ENCODE peak calls at places on chromosomes 13 and 19, in nine cellular contexts. One of them, this sample, is unnamed.
A peak's percentile ranks its signal among the peaks of the same experiment; 100 is the strongest.

GRCh38 chr19:32570081-32570785 is 10.8 kb upstream of the PDCD5 start:
- DNase-seq in stimulated activated CD4-positive, alpha-beta T cell treated with anti-CD3 and anti-CD28 coated beads, Interleukin-4, amount 100 ng/mL, for 24 hours: peak; percentile 46
- DNase-seq in substantia nigra: no peak
- DNase-seq in body of pancreas: peak; percentile 44
- DNase-seq in NCI-H748 treated with DMSO at 0.1 percent for 48 hours: peak; percentile 58
- DNase-seq in omental fat pad: no peak
- DNase-seq in colonic mucosa: peak; percentile 47
- DNase-seq in stomach: peak; percentile 48
- DNase-seq in GM03348: peak; percentile 72
- DNase-seq in this sample: peak; percentile 76

GRCh38 chr19:7492142-7493055 is 3.6 kb upstream of the PEX11G start:
- DNase-seq in NCI-H748 treated with DMSO at 0.1 percent for 48 hours: no peak
- DNase-seq in stimulated activated CD4-positive, alpha-beta T cell treated with anti-CD3 and anti-CD28 coated beads, Interleukin-4, amount 100 ng/mL, for 24 hours: peak; percentile 44
- DNase-seq in GM03348: no peak
- DNase-seq in body of pancreas: no peak
- DNase-seq in stomach: no peak
- DNase-seq in colonic mucosa: no peak
- DNase-seq in omental fat pad: no peak
- DNase-seq in substantia nigra: no peak
- DNase-seq in this sample: no peak

GRCh38 chr13:24203726-24204295 is 43.3 kb downstream of the SPATA13 start:
- DNase-seq in NCI-H748 treated with DMSO at 0.1 percent for 48 hours: no peak
- DNase-seq in colonic mucosa: no peak
- DNase-seq in stomach: no peak
- DNase-seq in substantia nigra: no peak
- DNase-seq in body of pancreas: no peak
- DNase-seq in omental fat pad: no peak
- DNase-seq in stimulated activated CD4-positive, alpha-beta T cell treated with anti-CD3 and anti-CD28 coated beads, Interleukin-4, amount 100 ng/mL, for 24 hours: no peak
- DNase-seq in GM03348: no peak
- DNase-seq in this sample: no peak

GRCh38 chr19:2462635-2463421 is 6.1 kb upstream of the LMNB2 start:
- DNase-seq in stimulated activated CD4-positive, alpha-beta T cell treated with anti-CD3 and anti-CD28 coated beads, Interleukin-4, amount 100 ng/mL, for 24 hours: no peak
- DNase-seq in body of pancreas: peak; percentile 86
- DNase-seq in omental fat pad: peak; percentile 54
- DNase-seq in substantia nigra: no peak
- DNase-seq in NCI-H748 treated with DMSO at 0.1 percent for 48 hours: no peak
- DNase-seq in GM03348: peak; percentile 91
- DNase-seq in stomach: peak; percentile 83
- DNase-seq in colonic mucosa: peak; percentile 88
- DNase-seq in this sample: peak; percentile 95

GRCh38 chr13:50697746-50698526 is 145.6 kb downstream of the DLEU7 start:
- DNase-seq in colonic mucosa: no peak
- DNase-seq in omental fat pad: no peak
- DNase-seq in substantia nigra: no peak
- DNase-seq in GM03348: no peak
- DNase-seq in stimulated activated CD4-positive, alpha-beta T cell treated with anti-CD3 and anti-CD28 coated beads, Interleukin-4, amount 100 ng/mL, for 24 hours: no peak
- DNase-seq in body of pancreas: no peak
- DNase-seq in NCI-H748 treated with DMSO at 0.1 percent for 48 hours: peak; percentile 43
- DNase-seq in stomach: no peak
- DNase-seq in this sample: peak; percentile 33

GRCh38 chr19:35559781-35560180 is 3.7 kb downstream of the ATP4A start:
- DNase-seq in body of pancreas: no peak
- DNase-seq in GM03348: no peak
- DNase-seq in substantia nigra: no peak
- DNase-seq in stomach: no peak
- DNase-seq in colonic mucosa: no peak
- DNase-seq in stimulated activated CD4-positive, alpha-beta T cell treated with anti-CD3 and anti-CD28 coated beads, Interleukin-4, amount 100 ng/mL, for 24 hours: no peak
- DNase-seq in NCI-H748 treated with DMSO at 0.1 percent for 48 hours: no peak
- DNase-seq in omental fat pad: no peak
- DNase-seq in this sample: no peak

GRCh38 chr13:39461685-39462266 is 141.2 kb downstream of the LHFPL6 start:
- DNase-seq in body of pancreas: no peak
- DNase-seq in substantia nigra: no peak
- DNase-seq in stomach: no peak
- DNase-seq in stimulated activated CD4-positive, alpha-beta T cell treated with anti-CD3 and anti-CD28 coated beads, Interleukin-4, amount 100 ng/mL, for 24 hours: no peak
- DNase-seq in GM03348: no peak
- DNase-seq in colonic mucosa: no peak
- DNase-seq in NCI-H748 treated with DMSO at 0.1 percent for 48 hours: no peak
- DNase-seq in omental fat pad: no peak
- DNase-seq in this sample: no peak

GRCh38 chr19:49151339-49152217 is 3.6 kb downstream of the HRC start:
- DNase-seq in stomach: peak; percentile 99
- DNase-seq in body of pancreas: peak; percentile 94
- DNase-seq in GM03348: peak; percentile 67
- DNase-seq in colonic mucosa: peak; percentile 98
- DNase-seq in omental fat pad: no peak
- DNase-seq in stimulated activated CD4-positive, alpha-beta T cell treated with anti-CD3 and anti-CD28 coated beads, Interleukin-4, amount 100 ng/mL, for 24 hours: no peak
- DNase-seq in substantia nigra: no peak
- DNase-seq in NCI-H748 treated with DMSO at 0.1 percent for 48 hours: peak; percentile 95
- DNase-seq in this sample: peak; percentile 89

GRCh38 chr13:99905814-99906213 is 65.8 kb downstream of the ZIC5 start:
- DNase-seq in substantia nigra: no peak
- DNase-seq in colonic mucosa: no peak
- DNase-seq in stimulated activated CD4-positive, alpha-beta T cell treated with anti-CD3 and anti-CD28 coated beads, Interleukin-4, amount 100 ng/mL, for 24 hours: no peak
- DNase-seq in body of pancreas: no peak
- DNase-seq in GM03348: no peak
- DNase-seq in NCI-H748 treated with DMSO at 0.1 percent for 48 hours: no peak
- DNase-seq in stomach: no peak
- DNase-seq in omental fat pad: no peak
- DNase-seq in this sample: no peak

GRCh38 chr19:14686411-14686810 is 3.4 kb upstream of the ZNF333 start:
- DNase-seq in stimulated activated CD4-positive, alpha-beta T cell treated with anti-CD3 and anti-CD28 coated beads, Interleukin-4, amount 100 ng/mL, for 24 hours: peak; percentile 33
- DNase-seq in substantia nigra: no peak
- DNase-seq in omental fat pad: no peak
- DNase-seq in NCI-H748 treated with DMSO at 0.1 percent for 48 hours: no peak
- DNase-seq in stomach: no peak
- DNase-seq in GM03348: no peak
- DNase-seq in colonic mucosa: no peak
- DNase-seq in body of pancreas: no peak
- DNase-seq in this sample: no peak

GRCh38 chr19:2044709-2045500 is 6.1 kb downstream of the MKNK2 start:
- DNase-seq in colonic mucosa: no peak
- DNase-seq in body of pancreas: peak; percentile 39
- DNase-seq in NCI-H748 treated with DMSO at 0.1 percent for 48 hours: no peak
- DNase-seq in stomach: no peak
- DNase-seq in substantia nigra: no peak
- DNase-seq in stimulated activated CD4-positive, alpha-beta T cell treated with anti-CD3 and anti-CD28 coated beads, Interleukin-4, amount 100 ng/mL, for 24 hours: no peak
- DNase-seq in GM03348: no peak
- DNase-seq in omental fat pad: no peak
- DNase-seq in this sample: peak; percentile 5

GRCh38 chr13:76223565-76223964 is 587.4 kb downstream of the LMO7 start:
- DNase-seq in NCI-H748 treated with DMSO at 0.1 percent for 48 hours: no peak
- DNase-seq in omental fat pad: no peak
- DNase-seq in colonic mucosa: no peak
- DNase-seq in GM03348: no peak
- DNase-seq in body of pancreas: no peak
- DNase-seq in stomach: no peak
- DNase-seq in stimulated activated CD4-positive, alpha-beta T cell treated with anti-CD3 and anti-CD28 coated beads, Interleukin-4, amount 100 ng/mL, for 24 hours: no peak
- DNase-seq in substantia nigra: no peak
- DNase-seq in this sample: no peak

GRCh38 chr13:47397739-47398138 is 500.9 kb upstream of the HTR2A start:
- DNase-seq in omental fat pad: no peak
- DNase-seq in colonic mucosa: no peak
- DNase-seq in substantia nigra: no peak
- DNase-seq in NCI-H748 treated with DMSO at 0.1 percent for 48 hours: no peak
- DNase-seq in stomach: no peak
- DNase-seq in body of pancreas: no peak
- DNase-seq in stimulated activated CD4-positive, alpha-beta T cell treated with anti-CD3 and anti-CD28 coated beads, Interleukin-4, amount 100 ng/mL, for 24 hours: no peak
- DNase-seq in GM03348: no peak
- DNase-seq in this sample: peak; percentile 39

GRCh38 chr13:72258340-72258981 is 391.5 kb upstream of the DACH1 start:
- DNase-seq in body of pancreas: no peak
- DNase-seq in omental fat pad: no peak
- DNase-seq in stomach: no peak
- DNase-seq in substantia nigra: no peak
- DNase-seq in stimulated activated CD4-positive, alpha-beta T cell treated with anti-CD3 and anti-CD28 coated beads, Interleukin-4, amount 100 ng/mL, for 24 hours: no peak
- DNase-seq in colonic mucosa: no peak
- DNase-seq in GM03348: no peak
- DNase-seq in NCI-H748 treated with DMSO at 0.1 percent for 48 hours: no peak
- DNase-seq in this sample: no peak

GRCh38 chr13:113458218-113459065 is 5.2 kb upstream of the ADPRHL1 start:
- DNase-seq in substantia nigra: no peak
- DNase-seq in omental fat pad: no peak
- DNase-seq in body of pancreas: no peak
- DNase-seq in GM03348: no peak
- DNase-seq in NCI-H748 treated with DMSO at 0.1 percent for 48 hours: no peak
- DNase-seq in stimulated activated CD4-positive, alpha-beta T cell treated with anti-CD3 and anti-CD28 coated beads, Interleukin-4, amount 100 ng/mL, for 24 hours: no peak
- DNase-seq in stomach: no peak
- DNase-seq in colonic mucosa: no peak
- DNase-seq in this sample: no peak

GRCh38 chr19:57165846-57166245 is 1.4 kb downstream of the DUXA start:
- DNase-seq in substantia nigra: no peak
- DNase-seq in colonic mucosa: no peak
- DNase-seq in body of pancreas: no peak
- DNase-seq in NCI-H748 treated with DMSO at 0.1 percent for 48 hours: no peak
- DNase-seq in stomach: no peak
- DNase-seq in GM03348: no peak
- DNase-seq in stimulated activated CD4-positive, alpha-beta T cell treated with anti-CD3 and anti-CD28 coated beads, Interleukin-4, amount 100 ng/mL, for 24 hours: no peak
- DNase-seq in omental fat pad: no peak
- DNase-seq in this sample: no peak

GRCh38 chr19:54391589-54392061 is 23.6 kb upstream of the TTYH1 start:
- DNase-seq in body of pancreas: no peak
- DNase-seq in stimulated activated CD4-positive, alpha-beta T cell treated with anti-CD3 and anti-CD28 coated beads, Interleukin-4, amount 100 ng/mL, for 24 hours: no peak
- DNase-seq in omental fat pad: no peak
- DNase-seq in GM03348: no peak
- DNase-seq in NCI-H748 treated with DMSO at 0.1 percent for 48 hours: no peak
- DNase-seq in colonic mucosa: no peak
- DNase-seq in stomach: no peak
- DNase-seq in substantia nigra: no peak
- DNase-seq in this sample: no peak

GRCh38 chr13:49669735-49670309 is 21.5 kb downstream of the EBPL start:
- DNase-seq in NCI-H748 treated with DMSO at 0.1 percent for 48 hours: peak; percentile 52
- DNase-seq in stimulated activated CD4-positive, alpha-beta T cell treated with anti-CD3 and anti-CD28 coated beads, Interleukin-4, amount 100 ng/mL, for 24 hours: peak; percentile 28
- DNase-seq in GM03348: peak; percentile 87
- DNase-seq in substantia nigra: no peak
- DNase-seq in omental fat pad: no peak
- DNase-seq in stomach: peak; percentile 64
- DNase-seq in colonic mucosa: peak; percentile 40
- DNase-seq in body of pancreas: peak; percentile 67
- DNase-seq in this sample: peak; percentile 83

GRCh38 chr19:3821857-3822364 is 35.7 kb upstream of the MATK start:
- DNase-seq in GM03348: peak; percentile 90
- DNase-seq in stomach: peak; percentile 82
- DNase-seq in NCI-H748 treated with DMSO at 0.1 percent for 48 hours: no peak
- DNase-seq in colonic mucosa: peak; percentile 72
- DNase-seq in substantia nigra: no peak
- DNase-seq in body of pancreas: peak; percentile 51
- DNase-seq in omental fat pad: peak; percentile 68
- DNase-seq in stimulated activated CD4-positive, alpha-beta T cell treated with anti-CD3 and anti-CD28 coated beads, Interleukin-4, amount 100 ng/mL, for 24 hours: peak; percentile 88
- DNase-seq in this sample: peak; percentile 51

GRCh38 chr13:44770951-44771350 is 194.8 kb upstream of the TSC22D1 start:
- DNase-seq in substantia nigra: no peak
- DNase-seq in body of pancreas: no peak
- DNase-seq in stomach: no peak
- DNase-seq in omental fat pad: no peak
- DNase-seq in stimulated activated CD4-positive, alpha-beta T cell treated with anti-CD3 and anti-CD28 coated beads, Interleukin-4, amount 100 ng/mL, for 24 hours: no peak
- DNase-seq in GM03348: no peak
- DNase-seq in colonic mucosa: no peak
- DNase-seq in NCI-H748 treated with DMSO at 0.1 percent for 48 hours: no peak
- DNase-seq in this sample: no peak

GRCh38 chr19:22945560-22945959 is 57.4 kb downstream of the ZNF728 start:
- DNase-seq in colonic mucosa: no peak
- DNase-seq in NCI-H748 treated with DMSO at 0.1 percent for 48 hours: no peak
- DNase-seq in GM03348: no peak
- DNase-seq in stimulated activated CD4-positive, alpha-beta T cell treated with anti-CD3 and anti-CD28 coated beads, Interleukin-4, amount 100 ng/mL, for 24 hours: no peak
- DNase-seq in substantia nigra: no peak
- DNase-seq in omental fat pad: no peak
- DNase-seq in body of pancreas: no peak
- DNase-seq in stomach: no peak
- DNase-seq in this sample: no peak

GRCh38 chr19:12665281-12665573 is 1.3 kb downstream of the MAN2B1 start:
- DNase-seq in omental fat pad: no peak
- DNase-seq in GM03348: no peak
- DNase-seq in stomach: peak; percentile 47
- DNase-seq in stimulated activated CD4-positive, alpha-beta T cell treated with anti-CD3 and anti-CD28 coated beads, Interleukin-4, amount 100 ng/mL, for 24 hours: peak; percentile 63
- DNase-seq in substantia nigra: no peak
- DNase-seq in colonic mucosa: peak; percentile 49
- DNase-seq in body of pancreas: no peak
- DNase-seq in NCI-H748 treated with DMSO at 0.1 percent for 48 hours: no peak
- DNase-seq in this sample: no peak

GRCh38 chr19:2553510-2553909 is 77.6 kb downstream of the GADD45B start:
- DNase-seq in omental fat pad: no peak
- DNase-seq in NCI-H748 treated with DMSO at 0.1 percent for 48 hours: no peak
- DNase-seq in stimulated activated CD4-positive, alpha-beta T cell treated with anti-CD3 and anti-CD28 coated beads, Interleukin-4, amount 100 ng/mL, for 24 hours: no peak
- DNase-seq in GM03348: no peak
- DNase-seq in body of pancreas: no peak
- DNase-seq in stomach: no peak
- DNase-seq in colonic mucosa: no peak
- DNase-seq in substantia nigra: no peak
- DNase-seq in this sample: no peak

GRCh38 chr13:114099191-114099590 is 33.2 kb downstream of the RASA3 start:
- DNase-seq in body of pancreas: peak; percentile 74
- DNase-seq in colonic mucosa: peak; percentile 47
- DNase-seq in substantia nigra: no peak
- DNase-seq in omental fat pad: peak; percentile 26
- DNase-seq in NCI-H748 treated with DMSO at 0.1 percent for 48 hours: no peak
- DNase-seq in GM03348: peak; percentile 97
- DNase-seq in stomach: no peak
- DNase-seq in stimulated activated CD4-positive, alpha-beta T cell treated with anti-CD3 and anti-CD28 coated beads, Interleukin-4, amount 100 ng/mL, for 24 hours: no peak
- DNase-seq in this sample: peak; percentile 73

GRCh38 chr19:48770223-48770622 is 14.9 kb downstream of the FGF21 start:
- DNase-seq in GM03348: no peak
- DNase-seq in colonic mucosa: no peak
- DNase-seq in stomach: no peak
- DNase-seq in NCI-H748 treated with DMSO at 0.1 percent for 48 hours: no peak
- DNase-seq in body of pancreas: no peak
- DNase-seq in stimulated activated CD4-positive, alpha-beta T cell treated with anti-CD3 and anti-CD28 coated beads, Interleukin-4, amount 100 ng/mL, for 24 hours: no peak
- DNase-seq in omental fat pad: no peak
- DNase-seq in substantia nigra: no peak
- DNase-seq in this sample: no peak

GRCh38 chr19:44722131-44723121 is 23.5 kb downstream of the CEACAM16 start:
- DNase-seq in stimulated activated CD4-positive, alpha-beta T cell treated with anti-CD3 and anti-CD28 coated beads, Interleukin-4, amount 100 ng/mL, for 24 hours: no peak
- DNase-seq in omental fat pad: no peak
- DNase-seq in GM03348: no peak
- DNase-seq in body of pancreas: no peak
- DNase-seq in substantia nigra: no peak
- DNase-seq in stomach: no peak
- DNase-seq in colonic mucosa: no peak
- DNase-seq in NCI-H748 treated with DMSO at 0.1 percent for 48 hours: no peak
- DNase-seq in this sample: no peak

GRCh38 chr19:12939292-12939606 is 840 bp downstream of the CALR start:
- DNase-seq in body of pancreas: peak; percentile 33
- DNase-seq in omental fat pad: no peak
- DNase-seq in substantia nigra: no peak
- DNase-seq in stomach: no peak
- DNase-seq in colonic mucosa: no peak
- DNase-seq in stimulated activated CD4-positive, alpha-beta T cell treated with anti-CD3 and anti-CD28 coated beads, Interleukin-4, amount 100 ng/mL, for 24 hours: peak; percentile 56
- DNase-seq in NCI-H748 treated with DMSO at 0.1 percent for 48 hours: no peak
- DNase-seq in GM03348: peak; percentile 56
- DNase-seq in this sample: no peak

GRCh38 chr13:25971499-25972145 is 80.2 kb downstream of the SHISA2 start:
- DNase-seq in body of pancreas: no peak
- DNase-seq in stimulated activated CD4-positive, alpha-beta T cell treated with anti-CD3 and anti-CD28 coated beads, Interleukin-4, amount 100 ng/mL, for 24 hours: peak; percentile 34
- DNase-seq in substantia nigra: no peak
- DNase-seq in NCI-H748 treated with DMSO at 0.1 percent for 48 hours: peak; percentile 28
- DNase-seq in colonic mucosa: no peak
- DNase-seq in GM03348: no peak
- DNase-seq in omental fat pad: no peak
- DNase-seq in stomach: no peak
- DNase-seq in this sample: peak; percentile 30

GRCh38 chr13:28031220-28031903 is 42.9 kb upstream of the URAD start:
- DNase-seq in GM03348: no peak
- DNase-seq in stimulated activated CD4-positive, alpha-beta T cell treated with anti-CD3 and anti-CD28 coated beads, Interleukin-4, amount 100 ng/mL, for 24 hours: no peak
- DNase-seq in substantia nigra: no peak
- DNase-seq in body of pancreas: no peak
- DNase-seq in stomach: no peak
- DNase-seq in omental fat pad: no peak
- DNase-seq in NCI-H748 treated with DMSO at 0.1 percent for 48 hours: no peak
- DNase-seq in colonic mucosa: no peak
- DNase-seq in this sample: no peak

GRCh38 chr13:64332048-64332447 is 2898.1 kb downstream of the PCDH9 start:
- DNase-seq in omental fat pad: no peak
- DNase-seq in substantia nigra: no peak
- DNase-seq in stimulated activated CD4-positive, alpha-beta T cell treated with anti-CD3 and anti-CD28 coated beads, Interleukin-4, amount 100 ng/mL, for 24 hours: no peak
- DNase-seq in GM03348: no peak
- DNase-seq in NCI-H748 treated with DMSO at 0.1 percent for 48 hours: no peak
- DNase-seq in colonic mucosa: no peak
- DNase-seq in stomach: no peak
- DNase-seq in body of pancreas: no peak
- DNase-seq in this sample: no peak

GRCh38 chr13:46607768-46608553 is 55.0 kb downstream of the LRCH1 start:
- DNase-seq in omental fat pad: no peak
- DNase-seq in NCI-H748 treated with DMSO at 0.1 percent for 48 hours: no peak
- DNase-seq in stimulated activated CD4-positive, alpha-beta T cell treated with anti-CD3 and anti-CD28 coated beads, Interleukin-4, amount 100 ng/mL, for 24 hours: no peak
- DNase-seq in body of pancreas: no peak
- DNase-seq in stomach: no peak
- DNase-seq in colonic mucosa: no peak
- DNase-seq in GM03348: no peak
- DNase-seq in substantia nigra: no peak
- DNase-seq in this sample: peak; percentile 71

This sample was measured in hepatocyte.